ENCODE peak calls at places on chromosomes 3 and 15, in six cellular contexts. V, W, E, L, G and X are unnamed samples.

GRCh38 chr15:40450047-40450446 is 9.3 kb downstream of the BAHD1 start:
- DNase-seq in V (no peak), W (no peak), E (no peak), L (no peak), G (no peak), X (no peak)

GRCh38 chr3:2807514-2807913 is 302.7 kb downstream of the IL5RA start:
- DNase-seq in V (no peak), W (no peak), E (no peak), L (no peak), G (no peak), X (no peak)

GRCh38 chr3:194308635-194309213 is 42.4 kb downstream of the CPN2 start:
- DNase-seq in V (no peak), W (no peak), E (no peak), L (no peak), G (no peak), X (no peak)

GRCh38 chr3:55405436-55405835 is 81.7 kb downstream of the WNT5A start:
- DNase-seq in V (peak), W (peak), E (no peak), L (peak), G (peak), X (no peak)

GRCh38 chr3:184808021-184808420 is 3.9 kb upstream of the VPS8 start:
- DNase-seq in V (peak), W (no peak), E (peak), L (no peak), G (peak), X (no peak)

GRCh38 chr3:49750056-49750455 is 26.3 kb upstream of the GMPPB start:
- DNase-seq in V (no peak), W (no peak), E (no peak), L (no peak), G (no peak), X (no peak)

GRCh38 chr3:44509393-44509921 is 32.0 kb upstream of the ZNF445 start:
- DNase-seq in V (peak), W (no peak), E (no peak), L (peak), G (peak), X (no peak)

GRCh38 chr15:100147828-100148227 is 193.9 kb downstream of the ADAMTS17 start:
- DNase-seq in V (no peak), W (no peak), E (no peak), L (no peak), G (no peak), X (no peak)

GRCh38 chr3:113148814-113149213 is 62.5 kb upstream of the BOC start:
- DNase-seq in V (no peak), W (no peak), E (no peak), L (no peak), G (no peak), X (no peak)

GRCh38 chr3:124800511-124801374 is 70.5 kb downstream of the UMPS start:
- DNase-seq in V (no peak), W (peak), E (no peak), L (peak), G (peak), X (no peak)

GRCh38 chr15:77497108-77497737 is 76.5 kb downstream of the HMG20A start:
- DNase-seq in V (no peak), W (peak), E (peak), L (peak), G (peak), X (peak)

GRCh38 chr3:152458725-152459515 is 190.2 kb downstream of the MBNL1 start:
- DNase-seq in V (no peak), W (peak), E (no peak), L (no peak), G (no peak), X (no peak)

GRCh38 chr15:34609658-34610057 is 26.2 kb upstream of the GOLGA8B start:
- DNase-seq in V (peak), W (no peak), E (no peak), L (no peak), G (peak), X (no peak)

GRCh38 chr3:25107918-25108617 is 320.0 kb upstream of the RARB start:
- DNase-seq in V (no peak), W (no peak), E (no peak), L (no peak), G (no peak), X (no peak)

GRCh38 chr15:48395532-48396011 is 64.3 kb downstream of the DUT start:
- DNase-seq in V (no peak), W (peak), E (peak), L (no peak), G (no peak), X (no peak)

GRCh38 chr15:36591534-36592411 is 12.3 kb downstream of the CDIN1 start:
- DNase-seq in V (no peak), W (peak), E (no peak), L (no peak), G (no peak), X (no peak)
- TF ChIP-seq CTCF in V (no peak), W (no peak), E (no peak), L (no peak), G (no peak), X (no peak)

DNA sequence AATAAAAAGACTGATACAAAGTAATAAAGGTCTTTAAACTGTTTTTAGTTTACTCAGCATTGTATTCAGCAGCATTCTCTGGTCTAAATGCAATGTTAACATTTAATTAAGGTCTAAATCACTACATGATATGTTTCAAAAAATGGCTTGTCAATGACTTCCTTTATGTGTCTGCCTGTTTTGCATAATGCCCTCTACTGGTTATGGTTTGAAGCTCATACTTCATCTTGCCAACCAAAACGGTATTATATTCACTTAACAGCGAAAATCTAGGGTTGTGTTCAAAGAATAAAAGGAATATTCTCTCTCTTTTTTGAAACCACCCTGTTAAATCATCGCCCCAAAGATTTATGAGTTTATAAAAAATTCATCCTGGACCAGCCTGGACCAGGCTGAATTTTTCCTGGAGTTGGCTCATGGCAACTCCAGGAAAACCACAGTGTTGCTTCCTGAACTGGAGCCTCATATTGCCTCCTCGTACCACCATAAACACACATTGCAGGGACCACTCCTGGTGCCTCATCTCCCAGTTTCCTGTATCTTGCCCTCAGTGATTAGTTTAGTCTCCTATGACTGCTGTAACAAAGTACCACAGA is 6.7 kb upstream of the NCEH1 start:
- DNase-seq in V (no peak), W (no peak), E (no peak), L (no peak), G (no peak), X (no peak)
- TF ChIP-seq CTCF in V (peak), W (peak), E (no peak), L (peak), G (peak), X (no peak)

GRCh38 chr15:66189291-66189690 is 64.3 kb downstream of the MEGF11 start:
- DNase-seq in V (no peak), W (no peak), E (no peak), L (no peak), G (no peak), X (no peak)

GRCh38 chr15:66184936-66185790 is 68.4 kb downstream of the MEGF11 start:
- DNase-seq in V (no peak), W (no peak), E (no peak), L (no peak), G (no peak), X (no peak)

GRCh38 chr15:66187271-66187670 is 66.3 kb downstream of the MEGF11 start:
- DNase-seq in V (no peak), W (no peak), E (no peak), L (no peak), G (no peak), X (no peak)

GRCh38 chr15:66186049-66186825 is 67.3 kb downstream of the MEGF11 start:
- DNase-seq in V (no peak), W (no peak), E (no peak), L (no peak), G (no peak), X (no peak)

DNA sequence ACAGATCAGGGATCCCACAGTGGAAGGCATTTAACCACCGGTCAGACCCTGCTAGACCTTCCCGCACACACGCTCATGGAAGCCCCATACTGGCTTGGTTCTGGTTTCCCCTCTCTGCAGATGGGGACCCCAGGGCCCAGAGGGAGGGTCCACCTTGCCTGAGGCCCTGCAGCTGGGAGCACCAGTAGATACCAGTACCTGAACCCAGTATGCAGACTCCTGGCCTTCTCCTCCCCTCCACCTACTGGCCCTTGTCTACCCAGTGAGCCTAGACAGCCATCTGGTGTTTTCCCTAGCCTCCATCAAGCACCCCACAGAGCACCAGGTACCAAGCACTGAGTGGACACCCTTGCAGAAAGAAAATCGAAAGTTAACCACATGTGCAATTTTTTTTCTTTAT is 65.1 kb downstream of the MEGF11 start:
- DNase-seq in V (peak), W (no peak), E (no peak), L (no peak), G (no peak), X (no peak)
- TF ChIP-seq CTCF in V (peak), W (no peak), E (no peak), L (no peak), G (no peak), X (no peak)

GRCh38 chr15:68051109-68051508 is 3.0 kb upstream of the PIAS1 start:
- DNase-seq in V (no peak), W (no peak), E (no peak), L (no peak), G (no peak), X (no peak)
- TF ChIP-seq CTCF in V (peak), W (no peak), E (no peak), L (no peak), G (no peak), X (no peak)

GRCh38 chr3:160643994-160644393 is 33.0 kb upstream of the ARL14 start:
- DNase-seq in V (no peak), W (peak), E (no peak), L (no peak), G (no peak), X (no peak)
- TF ChIP-seq CTCF in V (peak), W (peak), E (no peak), L (no peak), G (peak), X (no peak)

DNA sequence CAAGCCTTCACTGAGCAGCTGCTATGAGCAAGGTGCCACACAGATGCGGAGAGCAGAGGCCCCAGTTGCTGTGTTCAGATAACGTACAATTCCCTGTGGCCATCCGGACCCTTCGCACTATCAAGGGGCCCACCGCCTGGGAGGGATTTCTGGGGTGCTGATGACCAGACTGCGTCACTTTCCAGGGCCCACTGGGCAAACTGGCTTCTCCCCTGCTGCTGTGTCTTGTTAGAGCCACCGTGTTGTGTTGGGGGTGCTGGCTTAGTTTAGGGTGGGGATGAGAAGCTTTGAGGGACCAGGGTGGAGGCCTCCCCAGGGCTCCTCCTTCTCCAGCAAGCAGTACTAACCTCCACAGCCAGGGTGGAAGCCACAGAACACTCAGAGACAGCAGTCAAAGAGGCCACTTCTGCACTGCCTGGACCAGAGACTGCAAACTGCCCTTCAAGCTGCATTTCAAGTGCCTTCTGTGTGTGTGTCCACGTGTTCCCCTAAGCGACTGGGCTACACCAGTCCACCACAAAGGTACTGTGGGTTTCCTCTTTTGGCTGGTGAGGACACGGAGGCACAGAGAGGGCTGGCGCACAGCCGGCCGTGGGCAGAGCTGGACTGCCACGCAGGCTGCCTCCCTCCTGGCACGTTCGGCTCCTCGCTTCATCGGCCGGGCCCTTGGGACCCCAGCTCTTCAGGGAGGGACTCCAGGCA is 61.1 kb downstream of the MGLL start:
- DNase-seq in V (no peak), W (no peak), E (peak), L (no peak), G (no peak), X (no peak)
- TF ChIP-seq CTCF in V (no peak), W (peak), E (peak), L (no peak), G (no peak), X (no peak)

GRCh38 chr3:57109437-57110199 is 49.2 kb downstream of the SPATA12 start:
- DNase-seq in V (no peak), W (no peak), E (no peak), L (no peak), G (no peak), X (no peak)

GRCh38 chr3:57108684-57109083 is 48.2 kb downstream of the SPATA12 start:
- DNase-seq in V (no peak), W (no peak), E (no peak), L (no peak), G (no peak), X (no peak)

GRCh38 chr3:57110797-57111196 is 50.3 kb downstream of the SPATA12 start:
- DNase-seq in V (peak), W (no peak), E (peak), L (no peak), G (peak), X (no peak)

GRCh38 chr3:57110214-57110613 is 49.8 kb downstream of the SPATA12 start:
- DNase-seq in V (no peak), W (no peak), E (no peak), L (no peak), G (no peak), X (no peak)

GRCh38 chr3:57112206-57112605 is 51.7 kb downstream of the SPATA12 start:
- DNase-seq in V (no peak), W (no peak), E (no peak), L (peak), G (peak), X (no peak)
- TF ChIP-seq CTCF in V (peak), W (peak), E (no peak), L (peak), G (peak), X (no peak)

GRCh38 chr15:63035977-63036376 is 6.6 kb upstream of the TPM1 start:
- DNase-seq in V (no peak), W (no peak), E (no peak), L (no peak), G (no peak), X (no peak)
- TF ChIP-seq CTCF in V (no peak), W (peak), E (no peak), L (no peak), G (no peak), X (no peak)

GRCh38 chr3:122920986-122921385 is 106.6 kb downstream of the SEMA5B start:
- DNase-seq in V (no peak), W (no peak), E (no peak), L (no peak), G (no peak), X (no peak)
- TF ChIP-seq CTCF in V (no peak), W (no peak), E (no peak), L (no peak), G (no peak), X (no peak)